ENCODE peak calls at places on chromosome 18, in six cellular contexts. U is HCT116, W is K562, B is HepG2, Y is GM12878, K is H1. N is an unnamed sample.

GRCh38 chr18:48777026-48777736 is 173.6 kb downstream of the SMAD7 start:
- DNase-seq in U (no peak), W (peak), B (peak), Y (no peak), K (peak), N (peak)

GRCh38 chr18:32362484-32362883 is 108.2 kb downstream of the GAREM1 start:
- DNase-seq in U (no peak), W (no peak), B (no peak), Y (no peak), K (no peak), N (no peak)

GRCh38 chr18:79905389-79905911 is 46.0 kb downstream of the SLC66A2 start:
- DNase-seq in U (no peak), W (no peak), B (no peak), Y (no peak), K (no peak), N (no peak)

GRCh38 chr18:63850010-63850409 is 37.5 kb upstream of the SERPINB2 start:
- DNase-seq in U (peak), W (no peak), B (peak), Y (no peak), K (peak), N (peak)

GRCh38 chr18:24055878-24056277 is 41.3 kb downstream of the TTC39C start:
- DNase-seq in U (no peak), W (no peak), B (no peak), Y (no peak), K (no peak), N (no peak)

GRCh38 chr18:23503038-23503966 is at the start of gene RMC1:
- DNase-seq in U (peak), W (peak), B (peak), Y (peak), K (peak), N (peak)

GRCh38 chr18:79410171-79410641 is 14.5 kb downstream of the NFATC1 start:
- DNase-seq in U (no peak), W (no peak), B (no peak), Y (no peak), K (no peak), N (no peak)

GRCh38 chr18:76621782-76622495 is 126.9 kb upstream of the ZNF516 start:
- DNase-seq in U (no peak), W (no peak), B (no peak), Y (no peak), K (no peak), N (no peak)

GRCh38 chr18:31942301-31942998 is 478 bp downstream of the TRAPPC8 start:
- DNase-seq in U (no peak), W (peak), B (no peak), Y (no peak), K (no peak), N (no peak)

GRCh38 chr18:38909972-38910371 is 1344.4 kb upstream of the CELF4 start:
- DNase-seq in U (no peak), W (no peak), B (no peak), Y (no peak), K (no peak), N (no peak)

GRCh38 chr18:22606563-22607283 is 189.0 kb upstream of the CTAGE1 start:
- DNase-seq in U (no peak), W (no peak), B (no peak), Y (no peak), K (no peak), N (no peak)

GRCh38 chr18:2627821-2628276 is 27.7 kb upstream of the SMCHD1 start:
- DNase-seq in U (peak), W (no peak), B (peak), Y (no peak), K (no peak), N (no peak)
- TF ChIP-seq JUND in U (peak), W (peak), B (no peak), Y (no peak), K (no peak), N (no peak)

GRCh38 chr18:8479826-8480225 is 129.4 kb upstream of the RAB12 start:
- DNase-seq in U (no peak), W (no peak), B (no peak), Y (no peak), K (no peak), N (no peak)

GRCh38 chr18:8478968-8479370 is 130.3 kb upstream of the RAB12 start:
- DNase-seq in U (no peak), W (no peak), B (no peak), Y (no peak), K (no peak), N (no peak)

GRCh38 chr18:8477615-8478014 is 131.6 kb upstream of the RAB12 start:
- DNase-seq in U (no peak), W (no peak), B (no peak), Y (no peak), K (no peak), N (no peak)

GRCh38 chr18:8480506-8481328 is 128.5 kb upstream of the RAB12 start:
- DNase-seq in U (peak), W (no peak), B (peak), Y (no peak), K (no peak), N (peak)

DNA sequence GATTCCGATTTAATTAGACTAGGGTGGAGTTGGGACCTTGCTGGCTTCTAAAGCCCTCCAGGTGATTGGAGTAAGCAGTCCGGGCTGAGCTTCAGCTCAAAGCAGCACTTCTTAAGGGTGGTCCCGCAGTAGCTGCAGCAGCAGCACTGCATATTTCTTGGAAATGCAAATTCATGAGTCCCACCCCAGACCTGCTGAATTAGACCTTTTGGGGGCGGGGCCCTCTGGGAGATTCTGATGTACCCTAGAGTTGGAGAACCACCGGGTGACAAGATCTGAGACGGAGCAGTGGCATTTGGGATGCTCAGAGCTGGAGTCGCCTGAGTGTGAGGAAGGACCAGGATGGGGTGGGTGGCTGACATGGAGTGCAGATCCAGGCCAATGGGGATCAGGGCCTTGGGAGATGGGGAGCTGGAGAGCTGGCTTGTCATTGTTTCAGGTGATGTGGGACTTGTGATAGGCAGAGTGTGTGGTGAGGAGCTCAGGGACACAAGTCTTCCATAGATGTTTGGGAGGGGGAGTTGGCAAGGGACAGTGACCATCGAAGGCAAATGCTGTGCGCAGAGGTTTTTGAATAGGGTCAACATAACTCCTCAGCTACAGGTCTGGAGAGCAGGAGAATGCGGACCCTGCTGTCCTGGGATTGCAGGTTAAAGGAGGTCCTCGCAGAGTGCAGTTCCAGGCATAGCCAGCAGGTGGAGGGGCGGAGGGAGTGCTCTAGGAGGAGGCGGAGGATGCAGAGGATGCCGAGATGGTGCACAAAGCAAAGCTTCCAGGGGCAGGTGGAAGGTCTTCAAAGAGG is 130.9 kb upstream of the RAB12 start:
- DNase-seq in U (peak), W (peak), B (peak), Y (no peak), K (peak), N (peak)
- TF ChIP-seq JUND in U (no peak), W (no peak), B (no peak), Y (no peak), K (no peak), N (no peak)

GRCh38 chr18:47284691-47285370 is 33.4 kb upstream of the SKOR2 start:
- DNase-seq in U (no peak), W (no peak), B (no peak), Y (peak), K (no peak), N (no peak)
- TF ChIP-seq JUND in U (no peak), W (no peak), B (no peak), Y (no peak), K (no peak), N (no peak)

GRCh38 chr18:11857177-11857887 is 6.1 kb downstream of the CHMP1B start:
- DNase-seq in U (peak), W (peak), B (peak), Y (no peak), K (no peak), N (no peak)
- TF ChIP-seq JUND in U (no peak), W (peak), B (no peak), Y (no peak), K (no peak), N (no peak)

DNA sequence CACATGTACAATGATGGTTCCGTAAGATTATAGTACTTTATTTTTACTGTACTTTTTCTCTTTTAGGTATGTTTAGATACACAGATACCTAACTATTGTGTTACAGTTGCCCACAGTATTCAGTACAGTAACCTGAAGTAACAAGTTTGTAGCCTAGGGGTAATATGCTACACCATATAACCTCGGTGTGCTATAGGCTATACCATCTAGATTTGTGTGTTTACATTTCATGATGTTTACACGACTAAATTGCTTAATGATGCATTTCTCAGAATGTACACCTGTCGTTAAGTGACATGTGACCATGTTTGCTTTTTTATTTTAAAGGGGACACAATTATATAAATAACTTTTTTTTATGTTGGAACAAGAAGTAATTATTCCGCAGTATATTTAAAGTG is 34.5 kb downstream of the PIK3C3 start:
- DNase-seq in U (no peak), W (no peak), B (no peak), Y (no peak), K (no peak), N (peak)
- TF ChIP-seq JUND in U (no peak), W (no peak), B (no peak), Y (no peak), K (no peak), N (no peak)

DNA sequence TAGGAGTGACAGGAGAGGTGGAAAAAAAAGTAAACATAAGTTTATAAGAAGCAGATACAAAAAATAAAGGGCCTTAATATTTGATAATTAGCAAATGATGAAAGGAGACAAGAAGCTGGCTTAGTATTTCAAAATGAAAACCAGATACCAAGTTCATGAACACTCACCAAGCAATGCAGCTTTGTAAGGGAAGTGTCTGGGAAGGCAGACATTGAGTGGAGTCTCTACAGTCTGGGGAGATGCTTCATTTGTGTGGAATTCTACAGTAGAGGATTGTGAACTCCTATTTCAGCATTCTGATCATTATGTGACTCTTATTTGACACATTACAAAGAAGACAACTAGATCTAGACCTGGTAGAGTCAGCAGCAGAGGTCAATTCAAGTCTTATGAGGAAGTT is 1072.7 kb downstream of the DSC3 start:
- DNase-seq in U (no peak), W (no peak), B (no peak), Y (no peak), K (no peak), N (no peak)
- TF ChIP-seq JUND in U (no peak), W (no peak), B (no peak), Y (no peak), K (no peak), N (no peak)

GRCh38 chr18:11885278-11885991 is 22.7 kb downstream of the MPPE1 start:
- DNase-seq in U (no peak), W (no peak), B (peak), Y (no peak), K (no peak), N (no peak)

GRCh38 chr18:11877497-11877896 is 26.3 kb downstream of the CHMP1B start:
- DNase-seq in U (no peak), W (no peak), B (no peak), Y (no peak), K (no peak), N (no peak)

GRCh38 chr18:11884396-11885030 is 23.6 kb downstream of the MPPE1 start:
- DNase-seq in U (no peak), W (no peak), B (no peak), Y (no peak), K (no peak), N (no peak)

GRCh38 chr18:11883153-11883552 is 25.0 kb downstream of the MPPE1 start:
- DNase-seq in U (no peak), W (no peak), B (no peak), Y (peak), K (no peak), N (no peak)

DNA sequence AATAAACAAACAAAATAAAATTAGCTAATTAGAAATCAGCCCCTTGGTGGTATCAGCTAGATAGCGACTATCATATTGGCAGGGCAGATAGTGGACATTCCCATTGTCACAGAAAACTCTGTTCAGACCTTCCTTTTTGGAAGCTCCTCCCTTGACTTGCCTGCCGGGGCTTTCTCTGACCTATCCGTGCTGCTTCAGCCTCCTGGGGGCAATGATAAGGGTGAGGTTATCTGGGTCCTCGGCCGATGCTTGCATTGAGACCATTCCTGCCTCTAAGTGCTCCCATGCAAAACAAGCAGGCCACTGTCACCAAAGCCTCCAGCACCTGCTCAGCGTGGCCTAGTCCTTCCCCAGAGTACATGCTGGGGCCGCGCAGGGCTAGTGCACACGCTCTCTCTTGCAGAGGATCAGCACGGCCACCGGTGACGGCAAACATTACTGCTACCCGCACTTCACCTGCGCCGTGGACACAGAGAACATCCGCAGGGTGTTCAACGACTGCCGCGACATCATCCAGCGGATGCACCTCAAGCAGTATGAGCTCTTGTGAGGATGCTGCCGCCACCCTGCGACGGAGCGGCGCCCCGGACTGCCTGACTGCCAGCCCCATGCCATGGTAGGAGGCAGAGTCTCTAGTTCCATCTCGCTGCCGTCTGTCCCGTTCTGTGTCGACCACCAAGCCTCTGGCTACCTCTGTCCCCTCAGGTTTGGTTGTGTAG is 27.4 kb downstream of the MPPE1 start:
- DNase-seq in U (no peak), W (peak), B (no peak), Y (no peak), K (no peak), N (no peak)
- TF ChIP-seq JUND in U (no peak), W (no peak), B (no peak), Y (no peak), K (no peak), N (no peak)

GRCh38 chr18:57666818-57667497 is 45.3 kb upstream of the NARS1 start:
- DNase-seq in U (no peak), W (peak), B (no peak), Y (no peak), K (no peak), N (no peak)
- TF ChIP-seq JUND in U (no peak), W (peak), B (no peak), Y (no peak), K (no peak), N (no peak)

N was measured in T47D.